ENCODE peak calls at places on chromosomes 6 and 20, in seven cellular contexts. One of them, this sample, is unnamed.

GRCh38 chr6:148507774-148508173 is 165.1 kb downstream of the SASH1 start:
- DNase-seq in aorta: no peak
- DNase-seq in brain microvascular endothelial cell: no peak
- DNase-seq in activated CD4-positive, alpha-beta T cell treated with anti-CD3 and anti-CD28 coated beads for 36 hours: no peak
- DNase-seq in WTC11: no peak
- DNase-seq in mucosa of gallbladder: no peak
- DNase-seq in GM03348: no peak
- DNase-seq in this sample: no peak

GRCh38 chr6:137729866-137730629 is 137.0 kb upstream of the TNFAIP3 start:
- DNase-seq in WTC11: no peak
- DNase-seq in brain microvascular endothelial cell: peak; percentile 52
- DNase-seq in activated CD4-positive, alpha-beta T cell treated with anti-CD3 and anti-CD28 coated beads for 36 hours: no peak
- DNase-seq in aorta: no peak
- DNase-seq in mucosa of gallbladder: no peak
- DNase-seq in GM03348: peak; percentile 75
- DNase-seq in this sample: peak; percentile 28

GRCh38 chr6:36829919-36830544 is 9.2 kb downstream of the CPNE5 start:
- DNase-seq in activated CD4-positive, alpha-beta T cell treated with anti-CD3 and anti-CD28 coated beads for 36 hours: no peak
- DNase-seq in brain microvascular endothelial cell: no peak
- DNase-seq in mucosa of gallbladder: peak; percentile 73
- DNase-seq in aorta: peak; percentile 84
- DNase-seq in GM03348: peak; percentile 30
- DNase-seq in WTC11: no peak
- DNase-seq in this sample: no peak

GRCh38 chr6:108492131-108492766 is 68.5 kb upstream of the FOXO3 start:
- DNase-seq in aorta: no peak
- DNase-seq in brain microvascular endothelial cell: peak; percentile 33
- DNase-seq in mucosa of gallbladder: no peak
- DNase-seq in WTC11: no peak
- DNase-seq in GM03348: peak; percentile 72
- DNase-seq in activated CD4-positive, alpha-beta T cell treated with anti-CD3 and anti-CD28 coated beads for 36 hours: no peak
- DNase-seq in this sample: peak; percentile 15

GRCh38 chr6:93727447-93727846 is 308.1 kb upstream of the EPHA7 start:
- DNase-seq in GM03348: no peak
- DNase-seq in WTC11: no peak
- DNase-seq in aorta: no peak
- DNase-seq in mucosa of gallbladder: no peak
- DNase-seq in activated CD4-positive, alpha-beta T cell treated with anti-CD3 and anti-CD28 coated beads for 36 hours: no peak
- DNase-seq in brain microvascular endothelial cell: no peak
- DNase-seq in this sample: no peak

GRCh38 chr6:120786256-120786655 is 548.0 kb downstream of the TBC1D32 start:
- DNase-seq in WTC11: no peak
- DNase-seq in GM03348: no peak
- DNase-seq in mucosa of gallbladder: no peak
- DNase-seq in activated CD4-positive, alpha-beta T cell treated with anti-CD3 and anti-CD28 coated beads for 36 hours: no peak
- DNase-seq in aorta: no peak
- DNase-seq in brain microvascular endothelial cell: no peak
- DNase-seq in this sample: no peak

GRCh38 chr6:158960046-158960445 is 40.0 kb downstream of the RSPH3 start:
- DNase-seq in brain microvascular endothelial cell: no peak
- DNase-seq in WTC11: no peak
- DNase-seq in activated CD4-positive, alpha-beta T cell treated with anti-CD3 and anti-CD28 coated beads for 36 hours: no peak
- DNase-seq in aorta: no peak
- DNase-seq in mucosa of gallbladder: no peak
- DNase-seq in GM03348: no peak
- DNase-seq in this sample: no peak

GRCh38 chr20:24465168-24465567 is 4.3 kb upstream of the SYNDIG1 start:
- DNase-seq in mucosa of gallbladder: no peak
- DNase-seq in activated CD4-positive, alpha-beta T cell treated with anti-CD3 and anti-CD28 coated beads for 36 hours: no peak
- DNase-seq in WTC11: no peak
- DNase-seq in brain microvascular endothelial cell: no peak
- DNase-seq in aorta: no peak
- DNase-seq in GM03348: no peak
- DNase-seq in this sample: no peak

GRCh38 chr6:151233731-151234130 is 6.0 kb upstream of the AKAP12 start:
- DNase-seq in WTC11: no peak
- DNase-seq in aorta: no peak
- DNase-seq in activated CD4-positive, alpha-beta T cell treated with anti-CD3 and anti-CD28 coated beads for 36 hours: no peak
- DNase-seq in GM03348: no peak
- DNase-seq in mucosa of gallbladder: no peak
- DNase-seq in brain microvascular endothelial cell: no peak
- DNase-seq in this sample: no peak

GRCh38 chr6:116511424-116512131 is at the start of gene CALHM5:
- DNase-seq in aorta: peak; percentile 65
- DNase-seq in activated CD4-positive, alpha-beta T cell treated with anti-CD3 and anti-CD28 coated beads for 36 hours: no peak
- DNase-seq in brain microvascular endothelial cell: peak; percentile 93
- DNase-seq in mucosa of gallbladder: peak; percentile 18
- DNase-seq in GM03348: peak; percentile 85
- DNase-seq in WTC11: no peak
- DNase-seq in this sample: peak; percentile 91

GRCh38 chr6:7389162-7389450 is 436 bp downstream of the CAGE1 start:
- DNase-seq in WTC11: no peak
- DNase-seq in GM03348: peak; percentile 68
- DNase-seq in aorta: no peak
- DNase-seq in mucosa of gallbladder: no peak
- DNase-seq in brain microvascular endothelial cell: peak; percentile 65
- DNase-seq in activated CD4-positive, alpha-beta T cell treated with anti-CD3 and anti-CD28 coated beads for 36 hours: no peak
- DNase-seq in this sample: peak; percentile 51

GRCh38 chr6:14876778-14877613 is 368.9 kb upstream of the JARID2 start:
- DNase-seq in aorta: no peak
- DNase-seq in GM03348: peak; percentile 78
- DNase-seq in WTC11: no peak
- DNase-seq in activated CD4-positive, alpha-beta T cell treated with anti-CD3 and anti-CD28 coated beads for 36 hours: peak; percentile 52
- DNase-seq in brain microvascular endothelial cell: peak; percentile 86
- DNase-seq in mucosa of gallbladder: no peak
- DNase-seq in this sample: peak; percentile 73

GRCh38 chr6:99434702-99435530 is 9.8 kb upstream of the PNISR start:
- DNase-seq in activated CD4-positive, alpha-beta T cell treated with anti-CD3 and anti-CD28 coated beads for 36 hours: no peak
- DNase-seq in aorta: no peak
- DNase-seq in mucosa of gallbladder: no peak
- DNase-seq in WTC11: no peak
- DNase-seq in GM03348: peak; percentile 44
- DNase-seq in brain microvascular endothelial cell: no peak
- DNase-seq in this sample: peak; percentile 33

GRCh38 chr20:43937586-43937985 is 22.9 kb downstream of the TOX2 start:
- DNase-seq in brain microvascular endothelial cell: no peak
- DNase-seq in activated CD4-positive, alpha-beta T cell treated with anti-CD3 and anti-CD28 coated beads for 36 hours: no peak
- DNase-seq in aorta: no peak
- DNase-seq in GM03348: peak; percentile 56
- DNase-seq in WTC11: no peak
- DNase-seq in mucosa of gallbladder: no peak
- DNase-seq in this sample: no peak

GRCh38 chr20:32329817-32330554 is 28.1 kb upstream of the ASXL1 start:
- DNase-seq in mucosa of gallbladder: no peak
- DNase-seq in GM03348: no peak
- DNase-seq in brain microvascular endothelial cell: no peak
- DNase-seq in WTC11: no peak
- DNase-seq in aorta: no peak
- DNase-seq in activated CD4-positive, alpha-beta T cell treated with anti-CD3 and anti-CD28 coated beads for 36 hours: no peak
- DNase-seq in this sample: no peak

GRCh38 chr6:22231616-22232015 is 65.2 kb downstream of the PRL start:
- DNase-seq in mucosa of gallbladder: no peak
- DNase-seq in aorta: no peak
- DNase-seq in brain microvascular endothelial cell: peak; percentile 45
- DNase-seq in WTC11: no peak
- DNase-seq in activated CD4-positive, alpha-beta T cell treated with anti-CD3 and anti-CD28 coated beads for 36 hours: no peak
- DNase-seq in GM03348: no peak
- DNase-seq in this sample: no peak

GRCh38 chr6:118940770-118941169 is 5.8 kb upstream of the MCM9 start:
- DNase-seq in aorta: no peak
- DNase-seq in WTC11: no peak
- DNase-seq in GM03348: no peak
- DNase-seq in activated CD4-positive, alpha-beta T cell treated with anti-CD3 and anti-CD28 coated beads for 36 hours: no peak
- DNase-seq in brain microvascular endothelial cell: no peak
- DNase-seq in mucosa of gallbladder: no peak
- DNase-seq in this sample: no peak

GRCh38 chr6:68039641-68040311 is 595.3 kb upstream of the ADGRB3 start:
- DNase-seq in GM03348: no peak
- DNase-seq in brain microvascular endothelial cell: no peak
- DNase-seq in WTC11: no peak
- DNase-seq in activated CD4-positive, alpha-beta T cell treated with anti-CD3 and anti-CD28 coated beads for 36 hours: no peak
- DNase-seq in mucosa of gallbladder: no peak
- DNase-seq in aorta: no peak
- DNase-seq in this sample: no peak

GRCh38 chr20:4657096-4657495 is 64.6 kb upstream of the PRND start:
- DNase-seq in aorta: no peak
- DNase-seq in activated CD4-positive, alpha-beta T cell treated with anti-CD3 and anti-CD28 coated beads for 36 hours: no peak
- DNase-seq in GM03348: no peak
- DNase-seq in WTC11: no peak
- DNase-seq in brain microvascular endothelial cell: no peak
- DNase-seq in mucosa of gallbladder: no peak
- DNase-seq in this sample: no peak

GRCh38 chr6:43253401-43253800 is 10.1 kb downstream of the TTBK1 start:
- DNase-seq in brain microvascular endothelial cell: no peak
- DNase-seq in WTC11: no peak
- DNase-seq in activated CD4-positive, alpha-beta T cell treated with anti-CD3 and anti-CD28 coated beads for 36 hours: no peak
- DNase-seq in aorta: no peak
- DNase-seq in GM03348: no peak
- DNase-seq in mucosa of gallbladder: no peak
- DNase-seq in this sample: no peak

GRCh38 chr6:4936681-4937041 is 67.2 kb downstream of the RPP40 start:
- DNase-seq in activated CD4-positive, alpha-beta T cell treated with anti-CD3 and anti-CD28 coated beads for 36 hours: no peak
- DNase-seq in mucosa of gallbladder: no peak
- DNase-seq in WTC11: no peak
- DNase-seq in GM03348: peak; percentile 47
- DNase-seq in aorta: no peak
- DNase-seq in brain microvascular endothelial cell: peak; percentile 39
- DNase-seq in this sample: peak; percentile 33

GRCh38 chr6:14757414-14757813 is 488.5 kb upstream of the JARID2 start:
- DNase-seq in aorta: no peak
- DNase-seq in mucosa of gallbladder: no peak
- DNase-seq in WTC11: no peak
- DNase-seq in brain microvascular endothelial cell: no peak
- DNase-seq in GM03348: no peak
- DNase-seq in activated CD4-positive, alpha-beta T cell treated with anti-CD3 and anti-CD28 coated beads for 36 hours: no peak
- DNase-seq in this sample: no peak

GRCh38 chr20:62391165-62392076 is 4.5 kb downstream of the RPS21 start:
- DNase-seq in aorta: no peak
- DNase-seq in GM03348: no peak
- DNase-seq in brain microvascular endothelial cell: no peak
- DNase-seq in mucosa of gallbladder: no peak
- DNase-seq in WTC11: no peak
- DNase-seq in activated CD4-positive, alpha-beta T cell treated with anti-CD3 and anti-CD28 coated beads for 36 hours: no peak
- DNase-seq in this sample: no peak

GRCh38 chr20:63233924-63234323 is 1.8 kb upstream of the BIRC7 start:
- DNase-seq in brain microvascular endothelial cell: no peak
- DNase-seq in activated CD4-positive, alpha-beta T cell treated with anti-CD3 and anti-CD28 coated beads for 36 hours: no peak
- DNase-seq in aorta: no peak
- DNase-seq in GM03348: no peak
- DNase-seq in mucosa of gallbladder: no peak
- DNase-seq in WTC11: no peak
- DNase-seq in this sample: no peak

GRCh38 chr6:43250992-43251373 is 7.7 kb downstream of the TTBK1 start:
- DNase-seq in aorta: no peak
- DNase-seq in WTC11: no peak
- DNase-seq in brain microvascular endothelial cell: peak; percentile 10
- DNase-seq in activated CD4-positive, alpha-beta T cell treated with anti-CD3 and anti-CD28 coated beads for 36 hours: peak; percentile 53
- DNase-seq in GM03348: no peak
- DNase-seq in mucosa of gallbladder: no peak
- DNase-seq in this sample: no peak

GRCh38 chr20:47907031-47907670 is 121.9 kb upstream of the SULF2 start:
- DNase-seq in WTC11: no peak
- DNase-seq in aorta: no peak
- DNase-seq in activated CD4-positive, alpha-beta T cell treated with anti-CD3 and anti-CD28 coated beads for 36 hours: no peak
- DNase-seq in mucosa of gallbladder: no peak
- DNase-seq in brain microvascular endothelial cell: no peak
- DNase-seq in GM03348: no peak
- DNase-seq in this sample: no peak

GRCh38 chr6:41584668-41585205 is 38.6 kb downstream of the FOXP4 start:
- DNase-seq in WTC11: peak; percentile 84
- DNase-seq in mucosa of gallbladder: peak; percentile 77
- DNase-seq in activated CD4-positive, alpha-beta T cell treated with anti-CD3 and anti-CD28 coated beads for 36 hours: no peak
- DNase-seq in aorta: no peak
- DNase-seq in GM03348: no peak
- DNase-seq in brain microvascular endothelial cell: no peak
- DNase-seq in this sample: no peak

GRCh38 chr6:128507337-128508310 is 12.8 kb downstream of the PTPRK start:
- DNase-seq in mucosa of gallbladder: peak; percentile 57
- DNase-seq in brain microvascular endothelial cell: peak; percentile 42
- DNase-seq in aorta: no peak
- DNase-seq in activated CD4-positive, alpha-beta T cell treated with anti-CD3 and anti-CD28 coated beads for 36 hours: no peak
- DNase-seq in WTC11: no peak
- DNase-seq in GM03348: peak; percentile 19
- DNase-seq in this sample: peak; percentile 57